ENCODE peak calls at places on chromosomes 12 and 14, in six cellular contexts. S, U, K, P, J and G are unnamed samples.

GRCh38 chr12:56687225-56688128 is 607 bp downstream of the PTGES3 start:
- DNase-seq in P (peak), J (peak), K (peak), S (peak), U (peak), G (peak)

GRCh38 chr12:8609061-8609570 is 3.5 kb downstream of the AICDA start:
- DNase-seq in K (no peak), P (peak), U (no peak), J (peak), S (no peak), G (peak)

GRCh38 chr12:111457577-111457976 is 51.9 kb downstream of the SH2B3 start:
- DNase-seq in K (no peak), J (no peak), U (no peak), P (no peak), S (no peak), G (no peak)

GRCh38 chr12:65615091-65615490 is 209.2 kb upstream of the HMGA2 start:
- DNase-seq in S (no peak), U (no peak), P (no peak), J (no peak), K (no peak), G (no peak)

GRCh38 chr14:102654298-102654697 is 61.8 kb downstream of the RCOR1 start:
- DNase-seq in K (no peak), S (peak), J (no peak), U (no peak), P (no peak), G (no peak)

GRCh38 chr14:24329736-24330135 is 5.1 kb downstream of the ADCY4 start:
- DNase-seq in S (peak), U (no peak), P (no peak), K (no peak), J (no peak), G (no peak)

GRCh38 chr14:96246535-96246839 is 9.5 kb upstream of the BDKRB1 start:
- DNase-seq in P (no peak), S (no peak), J (no peak), U (no peak), K (no peak), G (no peak)

GRCh38 chr12:32087301-32087700 is 19.3 kb upstream of the BICD1 start:
- DNase-seq in J (no peak), K (no peak), U (peak), P (no peak), S (no peak), G (no peak)